ENCODE peak calls at places on chromosome 10, in eight cellular contexts. One of them, this sample, is unnamed.

GRCh38 chr10:64630534-64630933 is 1109.3 kb downstream of the REEP3 start:
- DNase-seq in right lobe of liver: no peak
- DNase-seq in ovary: no peak
- DNase-seq in stomach: no peak
- DNase-seq in OCI-LY7: no peak
- DNase-seq in fibroblast of pulmonary artery: no peak
- DNase-seq in AG09309: no peak
- DNase-seq in K562: no peak
- DNase-seq in this sample: no peak

GRCh38 chr10:66307826-66308225 is 618.0 kb upstream of the LRRTM3 start:
- DNase-seq in right lobe of liver: no peak
- DNase-seq in ovary: no peak
- DNase-seq in stomach: no peak
- DNase-seq in OCI-LY7: no peak
- DNase-seq in fibroblast of pulmonary artery: no peak
- DNase-seq in AG09309: no peak
- DNase-seq in K562: no peak
- DNase-seq in this sample: no peak

GRCh38 chr10:97408496-97408992 is 7.4 kb upstream of the RRP12 start:
- DNase-seq in right lobe of liver: no peak
- DNase-seq in ovary: no peak
- DNase-seq in stomach: peak; percentile 40
- DNase-seq in OCI-LY7: no peak
- DNase-seq in fibroblast of pulmonary artery: no peak
- DNase-seq in AG09309: no peak
- DNase-seq in K562: no peak
- DNase-seq in this sample: no peak

GRCh38 chr10:103616705-103617361 is 123.3 kb downstream of the NEURL1 start:
- DNase-seq in right lobe of liver: peak; percentile 91
- DNase-seq in ovary: peak; percentile 85
- DNase-seq in stomach: peak; percentile 38
- DNase-seq in OCI-LY7: no peak
- DNase-seq in fibroblast of pulmonary artery: peak; percentile 90
- DNase-seq in AG09309: peak; percentile 92
- DNase-seq in K562: no peak
- DNase-seq in this sample: no peak

GRCh38 chr10:8473205-8473604 is 418.7 kb downstream of the GATA3 start:
- DNase-seq in right lobe of liver: no peak
- DNase-seq in ovary: no peak
- DNase-seq in stomach: no peak
- DNase-seq in OCI-LY7: no peak
- DNase-seq in fibroblast of pulmonary artery: peak; percentile 45
- DNase-seq in AG09309: peak; percentile 10
- DNase-seq in K562: no peak
- DNase-seq in this sample: no peak

GRCh38 chr10:132492323-132493035 is 45.1 kb upstream of the INPP5A start:
- DNase-seq in right lobe of liver: no peak
- DNase-seq in ovary: peak; percentile 79
- DNase-seq in stomach: no peak
- DNase-seq in OCI-LY7: no peak
- DNase-seq in fibroblast of pulmonary artery: no peak
- DNase-seq in AG09309: no peak
- DNase-seq in K562: no peak
- DNase-seq in this sample: no peak

GRCh38 chr10:122112021-122112616 is 123.2 kb downstream of the TACC2 start:
- DNase-seq in right lobe of liver: no peak
- DNase-seq in ovary: no peak
- DNase-seq in stomach: no peak
- DNase-seq in OCI-LY7: no peak
- DNase-seq in fibroblast of pulmonary artery: peak; percentile 48
- DNase-seq in AG09309: no peak
- DNase-seq in K562: no peak
- DNase-seq in this sample: no peak

GRCh38 chr10:115762029-115762428 is 511.0 kb downstream of the GFRA1 start:
- DNase-seq in right lobe of liver: no peak
- DNase-seq in ovary: no peak
- DNase-seq in stomach: no peak
- DNase-seq in OCI-LY7: no peak
- DNase-seq in fibroblast of pulmonary artery: no peak
- DNase-seq in AG09309: no peak
- DNase-seq in K562: no peak
- DNase-seq in this sample: peak; percentile 42

GRCh38 chr10:75111906-75112703 is 649 bp downstream of the SAMD8 start:
- DNase-seq in right lobe of liver: peak; percentile 69
- DNase-seq in ovary: peak; percentile 70
- DNase-seq in stomach: peak; percentile 50
- DNase-seq in OCI-LY7: peak; percentile 59
- DNase-seq in fibroblast of pulmonary artery: peak; percentile 50
- DNase-seq in AG09309: no peak
- DNase-seq in K562: peak; percentile 65
- DNase-seq in this sample: no peak

GRCh38 chr10:66999762-67000161 is 73.9 kb downstream of the LRRTM3 start:
- DNase-seq in right lobe of liver: no peak
- DNase-seq in ovary: no peak
- DNase-seq in stomach: no peak
- DNase-seq in OCI-LY7: no peak
- DNase-seq in fibroblast of pulmonary artery: no peak
- DNase-seq in AG09309: no peak
- DNase-seq in K562: no peak
- DNase-seq in this sample: no peak

GRCh38 chr10:50415292-50415691 is 164.0 kb upstream of the ASAH2 start:
- DNase-seq in right lobe of liver: no peak
- DNase-seq in ovary: no peak
- DNase-seq in stomach: no peak
- DNase-seq in OCI-LY7: no peak
- DNase-seq in fibroblast of pulmonary artery: no peak
- DNase-seq in AG09309: no peak
- DNase-seq in K562: no peak
- DNase-seq in this sample: no peak

GRCh38 chr10:5897504-5897903 is 7.5 kb downstream of the FBH1 start:
- DNase-seq in right lobe of liver: no peak
- DNase-seq in ovary: no peak
- DNase-seq in stomach: peak; percentile 24
- DNase-seq in OCI-LY7: no peak
- DNase-seq in fibroblast of pulmonary artery: no peak
- DNase-seq in AG09309: no peak
- DNase-seq in K562: no peak
- DNase-seq in this sample: no peak

GRCh38 chr10:21530616-21531015 is 3.4 kb upstream of the MLLT10 start:
- DNase-seq in right lobe of liver: no peak
- DNase-seq in ovary: no peak
- DNase-seq in stomach: no peak
- DNase-seq in OCI-LY7: no peak
- DNase-seq in fibroblast of pulmonary artery: no peak
- DNase-seq in AG09309: no peak
- DNase-seq in K562: no peak
- DNase-seq in this sample: no peak

GRCh38 chr10:8586504-8586903 is 532.0 kb downstream of the GATA3 start:
- DNase-seq in right lobe of liver: no peak
- DNase-seq in ovary: no peak
- DNase-seq in stomach: no peak
- DNase-seq in OCI-LY7: no peak
- DNase-seq in fibroblast of pulmonary artery: no peak
- DNase-seq in AG09309: no peak
- DNase-seq in K562: no peak
- DNase-seq in this sample: no peak

GRCh38 chr10:63437334-63437949 is 28.3 kb downstream of the JMJD1C start:
- DNase-seq in right lobe of liver: no peak
- DNase-seq in ovary: no peak
- DNase-seq in stomach: no peak
- DNase-seq in OCI-LY7: no peak
- DNase-seq in fibroblast of pulmonary artery: no peak
- DNase-seq in AG09309: no peak
- DNase-seq in K562: no peak
- DNase-seq in this sample: peak; percentile 61

GRCh38 chr10:485776-486572 is 203.5 kb downstream of the DIP2C start:
- DNase-seq in right lobe of liver: no peak
- DNase-seq in ovary: peak; percentile 56
- DNase-seq in stomach: peak; percentile 23
- DNase-seq in OCI-LY7: no peak
- DNase-seq in fibroblast of pulmonary artery: peak; percentile 17
- DNase-seq in AG09309: no peak
- DNase-seq in K562: no peak
- DNase-seq in this sample: no peak

DNA sequence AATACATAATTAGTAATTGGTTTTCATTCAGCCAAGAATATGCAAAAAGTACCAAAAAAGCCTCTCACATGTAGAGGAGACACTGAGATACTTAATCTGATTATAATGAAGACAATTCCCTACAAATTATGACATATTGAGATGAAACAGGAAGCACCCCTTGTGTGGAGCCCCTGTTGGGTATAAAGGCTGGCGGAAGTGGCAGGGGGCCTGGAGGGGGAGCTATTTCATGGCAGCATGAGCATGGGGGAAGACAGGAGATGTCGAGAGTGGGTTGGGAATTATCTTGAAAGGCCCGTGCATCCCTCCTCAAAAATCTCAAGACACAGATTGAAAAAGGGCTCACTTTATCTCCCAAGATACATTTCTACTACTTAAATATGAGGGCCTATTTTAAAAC is 96.9 kb downstream of the PIP4K2A start:
- DNase-seq in right lobe of liver: no peak
- DNase-seq in ovary: no peak
- DNase-seq in stomach: no peak
- DNase-seq in OCI-LY7: peak; percentile 40
- DNase-seq in fibroblast of pulmonary artery: no peak
- DNase-seq in AG09309: no peak
- DNase-seq in K562: no peak
- DNase-seq in this sample: no peak
- TF ChIP-seq CTCF in right lobe of liver: no peak
- TF ChIP-seq CTCF in ovary: no peak
- TF ChIP-seq CTCF in stomach: no peak
- TF ChIP-seq CTCF in OCI-LY7: peak; percentile 74
- TF ChIP-seq CTCF in fibroblast of pulmonary artery: no peak
- TF ChIP-seq CTCF in AG09309: no peak
- TF ChIP-seq CTCF in K562: peak; percentile 45
- TF ChIP-seq CTCF in this sample: peak; percentile 20

GRCh38 chr10:43108951-43109350 is 29.3 kb upstream of the CSGALNACT2 start:
- DNase-seq in right lobe of liver: peak; percentile 30
- DNase-seq in ovary: no peak
- DNase-seq in stomach: no peak
- DNase-seq in OCI-LY7: no peak
- DNase-seq in fibroblast of pulmonary artery: no peak
- DNase-seq in AG09309: no peak
- DNase-seq in K562: no peak
- DNase-seq in this sample: no peak

GRCh38 chr10:43105119-43105792 is 28.4 kb downstream of the RET start:
- DNase-seq in right lobe of liver: peak; percentile 78
- DNase-seq in ovary: peak; percentile 86
- DNase-seq in stomach: peak; percentile 75
- DNase-seq in OCI-LY7: peak; percentile 73
- DNase-seq in fibroblast of pulmonary artery: peak; percentile 74
- DNase-seq in AG09309: no peak
- DNase-seq in K562: peak; percentile 96
- DNase-seq in this sample: no peak

GRCh38 chr10:43106256-43107091 is 29.6 kb downstream of the RET start:
- DNase-seq in right lobe of liver: no peak
- DNase-seq in ovary: peak; percentile 29
- DNase-seq in stomach: no peak
- DNase-seq in OCI-LY7: no peak
- DNase-seq in fibroblast of pulmonary artery: no peak
- DNase-seq in AG09309: no peak
- DNase-seq in K562: no peak
- DNase-seq in this sample: no peak

GRCh38 chr10:43102063-43102828 is 25.4 kb downstream of the RET start:
- DNase-seq in right lobe of liver: no peak
- DNase-seq in ovary: no peak
- DNase-seq in stomach: no peak
- DNase-seq in OCI-LY7: no peak
- DNase-seq in fibroblast of pulmonary artery: no peak
- DNase-seq in AG09309: no peak
- DNase-seq in K562: no peak
- DNase-seq in this sample: no peak

DNA sequence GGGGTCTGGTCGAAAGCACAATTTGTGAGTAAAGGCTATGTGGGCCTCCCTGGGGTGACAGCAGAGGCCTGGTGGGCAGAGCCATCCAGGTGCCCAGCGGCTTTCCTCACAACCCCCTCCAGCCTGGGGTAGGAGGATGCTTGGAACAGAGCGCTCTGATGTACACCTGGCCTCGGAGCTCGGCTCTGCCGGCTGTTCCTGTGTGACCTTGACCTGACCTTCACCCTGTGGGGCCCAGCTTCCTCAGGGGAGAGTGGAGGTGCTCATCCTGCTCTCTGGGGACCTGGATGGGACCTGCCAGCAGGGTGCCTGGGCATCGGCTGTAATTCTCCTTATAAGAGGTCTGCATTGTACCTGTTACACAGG is 28.9 kb downstream of the RET start:
- DNase-seq in right lobe of liver: no peak
- DNase-seq in ovary: no peak
- DNase-seq in stomach: no peak
- DNase-seq in OCI-LY7: no peak
- DNase-seq in fibroblast of pulmonary artery: no peak
- DNase-seq in AG09309: no peak
- DNase-seq in K562: no peak
- DNase-seq in this sample: no peak
- H3K4me3 ChIP-seq in right lobe of liver: no peak overlapping the region
- H3K4me3 ChIP-seq in ovary: no peak overlapping the region
- H3K4me3 ChIP-seq in stomach: no peak overlapping the region
- H3K4me3 ChIP-seq in OCI-LY7: peak overlapping the region; percentile 60
- H3K4me3 ChIP-seq in fibroblast of pulmonary artery: no peak overlapping the region
- H3K4me3 ChIP-seq in AG09309: no peak overlapping the region
- H3K4me3 ChIP-seq in K562: no peak overlapping the region
- H3K4me3 ChIP-seq in this sample: no peak overlapping the region

GRCh38 chr10:72913287-72913686 is 19.7 kb downstream of the OIT3 start:
- DNase-seq in right lobe of liver: no peak
- DNase-seq in ovary: no peak
- DNase-seq in stomach: no peak
- DNase-seq in OCI-LY7: no peak
- DNase-seq in fibroblast of pulmonary artery: no peak
- DNase-seq in AG09309: no peak
- DNase-seq in K562: no peak
- DNase-seq in this sample: no peak
- TF ChIP-seq CTCF in right lobe of liver: no peak
- TF ChIP-seq CTCF in ovary: no peak
- TF ChIP-seq CTCF in stomach: no peak
- TF ChIP-seq CTCF in OCI-LY7: no peak
- TF ChIP-seq CTCF in fibroblast of pulmonary artery: no peak
- TF ChIP-seq CTCF in AG09309: no peak
- TF ChIP-seq CTCF in K562: no peak
- TF ChIP-seq CTCF in this sample: no peak

DNA sequence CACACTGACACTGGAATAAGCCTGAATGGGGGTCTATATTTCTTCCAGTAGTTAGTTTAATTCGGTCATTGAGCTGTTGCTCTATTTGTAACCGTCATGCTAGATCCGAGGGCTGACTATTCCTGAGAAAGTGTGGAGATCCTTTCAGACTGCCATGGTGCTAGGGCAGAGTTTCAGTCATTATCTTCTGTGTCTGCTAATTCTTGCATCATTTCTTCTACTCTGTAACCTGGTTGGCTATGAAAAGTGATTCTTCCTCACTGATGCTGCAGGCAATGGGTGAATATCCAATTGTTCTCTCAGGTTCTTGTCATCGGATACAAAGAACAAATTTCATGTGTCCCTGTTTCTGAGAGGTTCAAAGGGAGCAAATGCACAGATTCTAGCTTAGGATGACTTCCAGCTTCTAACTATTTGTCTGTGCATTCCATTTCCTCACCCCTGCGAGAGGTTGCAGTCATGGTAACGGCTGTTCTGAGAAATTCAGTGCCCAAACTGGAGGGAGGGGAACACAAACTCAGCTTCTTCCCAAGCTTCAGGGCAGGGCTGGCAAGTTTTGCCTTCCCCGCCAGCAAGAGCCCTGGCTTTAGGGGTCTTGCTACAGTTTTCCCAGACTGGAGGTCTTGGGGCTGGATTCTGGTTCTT is 11.0 kb downstream of the FAS start:
- DNase-seq in right lobe of liver: no peak
- DNase-seq in ovary: no peak
- DNase-seq in stomach: no peak
- DNase-seq in OCI-LY7: peak; percentile 21
- DNase-seq in fibroblast of pulmonary artery: peak; percentile 50
- DNase-seq in AG09309: no peak
- DNase-seq in K562: no peak
- DNase-seq in this sample: no peak
- H3K4me3 ChIP-seq in right lobe of liver: no peak overlapping the region
- H3K4me3 ChIP-seq in ovary: no peak overlapping the region
- H3K4me3 ChIP-seq in stomach: peak overlapping the region; percentile 9
- H3K4me3 ChIP-seq in OCI-LY7: peak overlapping the region; percentile 63
- H3K4me3 ChIP-seq in fibroblast of pulmonary artery: no peak overlapping the region
- H3K4me3 ChIP-seq in AG09309: no peak overlapping the region
- H3K4me3 ChIP-seq in K562: no peak overlapping the region
- H3K4me3 ChIP-seq in this sample: no peak overlapping the region

This sample was measured in retinal pigment epithelial cell.